ENCODE peak calls at places on chromosomes 3 and 15, in eight cellular contexts. One of them, this sample, is unnamed.

GRCh38 chr3:23159929-23160328 is 43.2 kb upstream of the UBE2E2 start:
- DNase-seq in hepatocyte: no peak
- DNase-seq in fibroblast of lung: peak
- DNase-seq in left ventricle myocardium inferior: no peak
- DNase-seq in right lobe of liver: no peak
- DNase-seq in tibial artery: no peak
- DNase-seq in sigmoid colon: no peak
- DNase-seq in GM23248: peak
- DNase-seq in this sample: no peak

GRCh38 chr3:69086133-69086722 is 1.5 kb downstream of the ARL6IP5 start:
- DNase-seq in hepatocyte: peak
- DNase-seq in fibroblast of lung: peak
- DNase-seq in left ventricle myocardium inferior: peak
- DNase-seq in right lobe of liver: peak
- DNase-seq in tibial artery: peak
- DNase-seq in sigmoid colon: peak
- DNase-seq in GM23248: peak
- DNase-seq in this sample: peak

GRCh38 chr3:133949438-133949837 is 53.8 kb upstream of the RAB6B start:
- DNase-seq in hepatocyte: no peak
- DNase-seq in fibroblast of lung: peak
- DNase-seq in left ventricle myocardium inferior: no peak
- DNase-seq in right lobe of liver: no peak
- DNase-seq in tibial artery: no peak
- DNase-seq in sigmoid colon: no peak
- DNase-seq in GM23248: no peak
- DNase-seq in this sample: no peak

GRCh38 chr15:98896002-98896721 is 111.4 kb downstream of the PGPEP1L start:
- DNase-seq in hepatocyte: no peak
- DNase-seq in fibroblast of lung: peak
- DNase-seq in left ventricle myocardium inferior: no peak
- DNase-seq in right lobe of liver: no peak
- DNase-seq in tibial artery: no peak
- DNase-seq in sigmoid colon: no peak
- DNase-seq in GM23248: peak
- DNase-seq in this sample: no peak

GRCh38 chr15:47439146-47439869 is 278.0 kb upstream of the SEMA6D start:
- DNase-seq in hepatocyte: no peak
- DNase-seq in fibroblast of lung: no peak
- DNase-seq in left ventricle myocardium inferior: no peak
- DNase-seq in right lobe of liver: no peak
- DNase-seq in tibial artery: no peak
- DNase-seq in sigmoid colon: no peak
- DNase-seq in GM23248: peak
- DNase-seq in this sample: no peak

GRCh38 chr15:98799461-98799971 is 151.2 kb downstream of the IGF1R start:
- DNase-seq in hepatocyte: peak
- DNase-seq in fibroblast of lung: no peak
- DNase-seq in left ventricle myocardium inferior: no peak
- DNase-seq in right lobe of liver: no peak
- DNase-seq in tibial artery: no peak
- DNase-seq in sigmoid colon: no peak
- DNase-seq in GM23248: peak
- DNase-seq in this sample: peak

GRCh38 chr15:99249270-99249817 is at the start of gene TTC23:
- DNase-seq in hepatocyte: peak
- DNase-seq in fibroblast of lung: peak
- DNase-seq in left ventricle myocardium inferior: no peak
- DNase-seq in right lobe of liver: no peak
- DNase-seq in tibial artery: no peak
- DNase-seq in sigmoid colon: no peak
- DNase-seq in GM23248: peak
- DNase-seq in this sample: no peak

GRCh38 chr15:60899322-60899966 is 329.7 kb downstream of the RORA start:
- DNase-seq in hepatocyte: no peak
- DNase-seq in fibroblast of lung: no peak
- DNase-seq in left ventricle myocardium inferior: no peak
- DNase-seq in right lobe of liver: no peak
- DNase-seq in tibial artery: no peak
- DNase-seq in sigmoid colon: no peak
- DNase-seq in GM23248: no peak
- DNase-seq in this sample: no peak

GRCh38 chr3:15342945-15343344 is 10.6 kb upstream of the SH3BP5 start:
- DNase-seq in hepatocyte: no peak
- DNase-seq in fibroblast of lung: no peak
- DNase-seq in left ventricle myocardium inferior: no peak
- DNase-seq in right lobe of liver: no peak
- DNase-seq in tibial artery: no peak
- DNase-seq in sigmoid colon: no peak
- DNase-seq in GM23248: no peak
- DNase-seq in this sample: no peak

DNA sequence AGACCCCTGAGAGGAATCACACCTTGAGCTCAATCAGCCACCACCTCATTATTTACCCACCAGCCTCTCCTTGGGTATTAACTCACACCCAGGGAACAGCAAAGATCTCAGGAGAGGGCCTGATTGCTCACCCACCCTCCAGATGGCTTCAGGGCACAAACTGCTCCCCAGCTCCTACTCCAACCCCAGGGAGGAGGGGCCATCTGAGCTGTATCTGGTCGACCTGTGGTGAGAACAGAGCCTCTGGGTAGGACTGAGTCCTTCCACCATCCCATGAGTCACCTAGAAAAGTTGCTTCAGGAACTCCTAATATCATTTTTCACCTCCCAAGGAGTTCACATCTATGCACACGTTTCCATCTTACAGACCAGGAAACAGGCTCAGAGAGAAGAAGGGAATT is 44.8 kb upstream of the HES1 start:
- DNase-seq in hepatocyte: no peak
- DNase-seq in fibroblast of lung: peak
- DNase-seq in left ventricle myocardium inferior: no peak
- DNase-seq in right lobe of liver: no peak
- DNase-seq in tibial artery: no peak
- DNase-seq in sigmoid colon: no peak
- DNase-seq in GM23248: peak
- DNase-seq in this sample: no peak
- H3K27ac ChIP-seq in hepatocyte: no peak
- H3K27ac ChIP-seq in fibroblast of lung: no peak
- H3K27ac ChIP-seq in left ventricle myocardium inferior: no peak
- H3K27ac ChIP-seq in right lobe of liver: no peak
- H3K27ac ChIP-seq in tibial artery: no peak
- H3K27ac ChIP-seq in sigmoid colon: no peak
- H3K27ac ChIP-seq in GM23248: peak
- H3K27ac ChIP-seq in this sample: no peak

DNA sequence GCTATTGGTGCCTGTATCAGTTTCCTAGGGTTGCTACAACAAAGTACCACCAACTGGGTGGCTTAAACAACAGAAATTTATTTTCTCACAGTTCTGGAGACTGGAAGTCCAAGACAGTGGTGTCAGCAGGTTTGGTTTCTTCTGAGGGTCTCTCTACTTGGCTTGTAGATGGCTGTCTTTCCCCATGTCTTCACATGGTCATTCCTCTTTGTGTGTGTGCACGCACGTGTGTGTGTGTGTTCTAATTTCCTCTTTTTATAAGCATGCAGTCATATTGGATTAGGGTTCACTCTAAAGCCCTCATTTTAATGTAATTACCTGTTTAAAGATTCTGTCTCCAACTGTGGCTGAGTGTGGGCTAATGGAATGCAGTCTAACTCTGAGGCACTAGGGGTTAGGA is 182.5 kb downstream of the SPATA16 start:
- DNase-seq in hepatocyte: no peak
- DNase-seq in fibroblast of lung: no peak
- DNase-seq in left ventricle myocardium inferior: no peak
- DNase-seq in right lobe of liver: no peak
- DNase-seq in tibial artery: no peak
- DNase-seq in sigmoid colon: no peak
- DNase-seq in GM23248: no peak
- DNase-seq in this sample: no peak
- H3K4me3 ChIP-seq in hepatocyte: no peak
- H3K4me3 ChIP-seq in fibroblast of lung: no peak
- H3K4me3 ChIP-seq in left ventricle myocardium inferior: no peak
- H3K4me3 ChIP-seq in right lobe of liver: no peak
- H3K4me3 ChIP-seq in tibial artery: no peak
- H3K4me3 ChIP-seq in sigmoid colon: no peak
- H3K4me3 ChIP-seq in GM23248: no peak
- H3K4me3 ChIP-seq in this sample: no peak

DNA sequence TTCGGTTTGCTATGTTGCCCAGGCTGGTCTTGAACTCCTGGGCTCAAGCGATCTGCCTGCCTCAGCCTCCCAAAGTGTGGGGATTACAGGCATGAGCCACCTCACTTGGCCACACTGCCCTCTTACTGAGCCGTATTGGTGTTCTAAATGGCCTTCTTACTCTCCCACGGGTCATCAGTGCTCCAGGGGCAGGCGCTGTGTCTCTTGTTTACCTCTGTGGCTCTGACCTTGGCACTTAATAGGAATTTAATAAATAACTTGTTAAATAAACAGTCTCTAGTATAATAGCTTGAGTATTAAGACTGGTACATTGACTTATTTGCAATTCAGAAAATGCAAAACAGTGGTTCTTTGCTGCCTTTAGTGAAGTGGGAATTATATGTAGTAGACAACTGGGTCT is 13.7 kb downstream of the FLNB start:
- DNase-seq in hepatocyte: no peak
- DNase-seq in fibroblast of lung: no peak
- DNase-seq in left ventricle myocardium inferior: no peak
- DNase-seq in right lobe of liver: no peak
- DNase-seq in tibial artery: no peak
- DNase-seq in sigmoid colon: no peak
- DNase-seq in GM23248: no peak
- DNase-seq in this sample: no peak
- H3K27ac ChIP-seq in hepatocyte: peak
- H3K27ac ChIP-seq in fibroblast of lung: no peak
- H3K27ac ChIP-seq in left ventricle myocardium inferior: peak
- H3K27ac ChIP-seq in right lobe of liver: no peak
- H3K27ac ChIP-seq in tibial artery: peak
- H3K27ac ChIP-seq in sigmoid colon: peak
- H3K27ac ChIP-seq in GM23248: no peak
- H3K27ac ChIP-seq in this sample: no peak

GRCh38 chr3:146161725-146162047 is 702 bp upstream of the PLOD2 start:
- DNase-seq in hepatocyte: peak
- DNase-seq in fibroblast of lung: peak
- DNase-seq in left ventricle myocardium inferior: peak
- DNase-seq in right lobe of liver: peak
- DNase-seq in tibial artery: peak
- DNase-seq in sigmoid colon: peak
- DNase-seq in GM23248: peak
- DNase-seq in this sample: no peak

GRCh38 chr3:146160964-146161724 is at the start of gene PLOD2:
- DNase-seq in hepatocyte: peak
- DNase-seq in fibroblast of lung: peak
- DNase-seq in left ventricle myocardium inferior: peak
- DNase-seq in right lobe of liver: peak
- DNase-seq in tibial artery: peak
- DNase-seq in sigmoid colon: peak
- DNase-seq in GM23248: peak
- DNase-seq in this sample: peak

GRCh38 chr3:146160233-146160963 is 586 bp downstream of the PLOD2 start:
- DNase-seq in hepatocyte: peak
- DNase-seq in fibroblast of lung: peak
- DNase-seq in left ventricle myocardium inferior: peak
- DNase-seq in right lobe of liver: peak
- DNase-seq in tibial artery: peak
- DNase-seq in sigmoid colon: peak
- DNase-seq in GM23248: peak
- DNase-seq in this sample: peak

GRCh38 chr3:146159037-146159436 is 1.9 kb downstream of the PLOD2 start:
- DNase-seq in hepatocyte: no peak
- DNase-seq in fibroblast of lung: peak
- DNase-seq in left ventricle myocardium inferior: no peak
- DNase-seq in right lobe of liver: no peak
- DNase-seq in tibial artery: no peak
- DNase-seq in sigmoid colon: no peak
- DNase-seq in GM23248: peak
- DNase-seq in this sample: no peak

GRCh38 chr3:146159616-146160232 is 1.3 kb downstream of the PLOD2 start:
- DNase-seq in hepatocyte: no peak
- DNase-seq in fibroblast of lung: no peak
- DNase-seq in left ventricle myocardium inferior: no peak
- DNase-seq in right lobe of liver: no peak
- DNase-seq in tibial artery: no peak
- DNase-seq in sigmoid colon: no peak
- DNase-seq in GM23248: no peak
- DNase-seq in this sample: no peak
- H3K4me3 ChIP-seq in hepatocyte: peak
- H3K4me3 ChIP-seq in fibroblast of lung: peak
- H3K4me3 ChIP-seq in left ventricle myocardium inferior: peak
- H3K4me3 ChIP-seq in right lobe of liver: peak
- H3K4me3 ChIP-seq in tibial artery: peak
- H3K4me3 ChIP-seq in sigmoid colon: peak
- H3K4me3 ChIP-seq in GM23248: peak
- H3K4me3 ChIP-seq in this sample: peak

DNA sequence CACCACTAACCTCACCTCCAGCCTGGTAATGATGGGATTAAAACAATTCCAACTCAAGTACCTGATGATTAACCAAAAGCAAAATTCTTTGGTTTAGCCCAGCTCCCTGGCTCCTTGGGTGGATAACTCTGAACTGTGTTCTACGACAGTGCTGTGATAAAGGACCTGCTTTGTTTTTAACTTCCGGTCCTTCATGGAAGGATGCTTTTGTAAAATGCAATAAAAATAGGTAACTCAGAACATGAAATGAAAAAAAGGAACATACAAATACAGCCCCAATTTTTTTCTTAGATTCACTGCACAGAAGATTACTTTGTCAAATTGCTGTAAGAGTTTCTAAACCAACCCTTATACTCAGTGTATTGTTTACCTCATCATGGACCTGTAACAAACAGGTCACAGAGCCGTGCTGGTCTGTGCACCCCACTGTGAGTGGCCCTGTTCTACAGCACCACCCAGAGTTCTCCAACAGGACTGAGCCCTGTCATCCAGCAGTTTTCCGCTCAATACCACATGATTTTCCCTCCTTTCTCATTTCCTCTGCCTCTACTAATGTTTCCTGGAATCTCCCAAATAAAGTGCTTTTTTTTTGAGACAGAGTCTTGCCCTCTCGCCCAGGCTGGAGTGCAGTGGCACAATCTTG is 4.9 kb upstream of the PCYT1A start:
- DNase-seq in hepatocyte: no peak
- DNase-seq in fibroblast of lung: no peak
- DNase-seq in left ventricle myocardium inferior: no peak
- DNase-seq in right lobe of liver: no peak
- DNase-seq in tibial artery: no peak
- DNase-seq in sigmoid colon: no peak
- DNase-seq in GM23248: no peak
- DNase-seq in this sample: no peak
- H3K27ac ChIP-seq in hepatocyte: no peak
- H3K27ac ChIP-seq in fibroblast of lung: no peak
- H3K27ac ChIP-seq in left ventricle myocardium inferior: no peak
- H3K27ac ChIP-seq in right lobe of liver: no peak
- H3K27ac ChIP-seq in tibial artery: no peak
- H3K27ac ChIP-seq in sigmoid colon: no peak
- H3K27ac ChIP-seq in GM23248: no peak
- H3K27ac ChIP-seq in this sample: no peak